ENCODE peak calls at places on chromosomes 16 and 17, in eight cellular contexts. M is psoas muscle, F is esophagus muscularis mucosa, I is body of pancreas, R is PC-3, S is cardiac muscle cell, X is GM23338, A is stomach. C is an unnamed sample.

GRCh38 chr17:6914711-6915110 is 81.1 kb upstream of the ALOX12 start:
- DNase-seq in S (no peak), X (no peak), R (no peak), I (no peak), F (peak; percentile 42), M (no peak), A (no peak), C (peak; percentile 16)

GRCh38 chr17:74512624-74513084 is 18.6 kb downstream of the CD300LB start:
- DNase-seq in M (no peak), X (no peak), I (peak; percentile 51), F (peak; percentile 82), A (peak; percentile 25), S (peak; percentile 1), R (peak; percentile 89), C (no peak)

GRCh38 chr16:31874354-31875111 is 926 bp downstream of the ZNF267 start:
- DNase-seq in I (peak; percentile 72), R (peak; percentile 50), A (no peak), M (no peak), F (no peak), S (peak; percentile 25), X (no peak), C (no peak)

GRCh38 chr17:71330099-71330375 is 790.8 kb upstream of the SOX9 start:
- DNase-seq in I (no peak), A (no peak), X (no peak), S (no peak), F (no peak), R (no peak), M (no peak), C (no peak)

GRCh38 chr16:72635104-72635503 is 412.8 kb downstream of the ZFHX3 start:
- DNase-seq in R (peak; percentile 20), M (no peak), I (no peak), S (no peak), A (no peak), X (no peak), F (no peak), C (no peak)

GRCh38 chr16:3459401-3460090 is 16.1 kb downstream of the NAA60 start:
- DNase-seq in M (no peak), X (peak; percentile 87), F (no peak), I (no peak), S (peak; percentile 41), A (no peak), R (peak; percentile 3), C (no peak)

GRCh38 chr16:53068423-53068833 is 13.6 kb downstream of the CHD9 start:
- DNase-seq in A (no peak), F (no peak), R (no peak), S (no peak), M (no peak), X (no peak), I (no peak), C (peak; percentile 24)

GRCh38 chr17:71978435-71978834 is 142.4 kb upstream of the SOX9 start:
- DNase-seq in R (no peak), M (no peak), I (no peak), A (no peak), X (no peak), S (no peak), F (no peak), C (no peak)

GRCh38 chr16:78528265-78528664 is 428.8 kb downstream of the WWOX start:
- DNase-seq in S (no peak), A (no peak), I (no peak), F (no peak), R (no peak), X (no peak), M (no peak), C (no peak)

GRCh38 chr17:73822371-73822770 is 178.1 kb upstream of the SDK2 start:
- DNase-seq in A (no peak), F (no peak), S (no peak), R (no peak), X (no peak), M (no peak), I (no peak), C (no peak)

DNA sequence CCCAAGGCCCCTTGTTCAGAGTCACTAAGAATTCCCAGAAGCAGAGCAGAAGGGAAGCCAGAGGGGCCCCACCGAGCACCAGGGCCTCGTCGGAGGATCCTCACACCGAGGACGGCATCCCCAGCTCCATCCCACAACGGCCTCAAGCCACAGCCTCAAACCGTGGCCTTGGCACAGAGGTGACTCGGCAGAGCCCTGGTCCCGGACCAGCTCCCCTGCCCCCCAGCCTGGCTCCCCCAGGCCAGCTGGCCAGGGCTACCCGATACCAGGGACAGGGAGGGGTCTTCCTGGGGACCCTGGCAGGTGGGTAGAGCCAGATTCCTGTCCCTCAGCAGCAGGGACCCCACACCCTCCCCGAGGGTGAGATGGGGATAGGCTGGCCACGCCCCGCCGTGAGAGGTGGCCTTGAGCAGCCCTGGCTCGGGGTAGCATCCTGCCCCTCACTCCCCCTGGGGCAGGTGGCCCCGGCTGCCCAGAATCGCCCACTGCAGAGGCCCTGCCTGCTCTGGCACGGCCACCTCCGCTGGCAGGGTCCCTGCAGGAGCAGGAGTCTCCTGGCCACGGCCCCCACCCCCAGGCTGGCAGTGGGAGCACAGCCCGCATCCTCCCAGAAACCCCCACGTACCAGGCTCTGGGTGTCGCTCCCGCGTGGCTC is 5.6 kb upstream of the PVALEF start:
- DNase-seq in I (no peak), M (peak; percentile 12), S (no peak), F (no peak), X (no peak), A (no peak), R (no peak), C (no peak)
- TF ChIP-seq CTCF in I (no peak), M (no peak), S (no peak), F (no peak), X (no peak), A (no peak), R (no peak), C (no peak)

GRCh38 chr17:49402706-49403105 is 12.0 kb downstream of the PHB1 start:
- DNase-seq in A (no peak), S (no peak), M (no peak), F (no peak), X (no peak), I (no peak), R (no peak), C (no peak)

GRCh38 chr17:49401971-49402491 is 12.7 kb downstream of the PHB1 start:
- DNase-seq in I (no peak), F (no peak), X (no peak), S (no peak), M (no peak), R (no peak), A (no peak), C (no peak)

GRCh38 chr17:49403514-49404289 is 11.0 kb downstream of the PHB1 start:
- DNase-seq in S (no peak), F (no peak), A (no peak), I (no peak), R (no peak), X (no peak), M (no peak), C (no peak)

GRCh38 chr17:49404906-49405305 is 9.8 kb downstream of the PHB1 start:
- DNase-seq in A (no peak), F (no peak), X (no peak), R (no peak), M (no peak), S (no peak), I (no peak), C (no peak)

DNA sequence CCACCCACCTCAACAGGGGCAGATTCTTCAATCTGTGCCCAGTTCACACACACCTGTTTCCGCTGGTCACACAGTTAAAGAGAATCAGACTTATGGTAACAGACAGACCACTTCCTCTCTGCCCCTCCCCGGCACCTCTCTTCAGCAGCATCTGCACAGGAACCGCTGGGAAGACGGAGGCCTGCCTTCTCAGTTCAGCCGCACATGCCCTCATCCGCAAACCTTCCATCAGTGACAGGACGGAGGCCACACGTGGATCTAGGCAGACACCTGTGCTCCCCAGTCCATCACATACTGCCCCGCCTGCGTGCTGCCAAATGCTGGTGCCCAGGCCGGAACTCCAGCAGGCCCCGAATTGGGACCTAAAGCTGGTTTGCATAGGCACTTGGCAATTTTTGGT is 10.3 kb downstream of the PHB1 start:
- DNase-seq in S (no peak), R (no peak), A (no peak), M (no peak), X (no peak), I (no peak), F (no peak), C (peak; percentile 33)
- H3K36me3 ChIP-seq in S (peaks cover 33% of the 10 kb centered on the region), R (peaks cover 71% of the 10 kb centered on the region), A (peaks cover 75% of the 10 kb centered on the region), M (peaks cover 64% of the 10 kb centered on the region), X (peaks cover 40% of the 10 kb centered on the region), I (peaks cover 34% of the 10 kb centered on the region), F (peaks cover 66% of the 10 kb centered on the region), C (peaks cover 36% of the 10 kb centered on the region)

DNA sequence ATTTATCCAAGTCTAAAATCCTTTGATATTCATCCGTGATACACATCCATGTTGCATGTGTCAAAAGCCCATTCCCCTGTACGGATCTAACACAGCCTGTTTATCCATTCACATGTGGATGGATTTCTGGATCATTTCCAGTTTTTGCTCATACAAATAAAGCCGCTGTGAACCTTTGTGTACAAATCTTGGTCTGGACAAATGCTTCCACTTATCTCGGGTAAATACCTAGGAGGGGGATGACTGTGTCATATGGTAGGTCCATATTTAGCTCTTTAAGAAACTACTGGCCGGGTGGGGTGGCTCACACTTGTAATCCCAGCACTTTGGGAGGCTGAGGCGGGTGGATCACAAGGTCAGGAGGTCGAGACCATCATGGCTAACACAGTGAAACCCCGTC is 6.3 kb upstream of the TBCD start:
- DNase-seq in S (no peak), M (no peak), A (no peak), I (no peak), R (no peak), X (no peak), F (no peak), C (no peak)
- TF ChIP-seq CTCF in S (no peak), M (no peak), A (no peak), I (no peak), R (no peak), X (no peak), F (no peak), C (no peak)

GRCh38 chr16:1496464-1496863 is 3.3 kb downstream of the TELO2 start:
- DNase-seq in S (no peak), R (no peak), M (no peak), I (no peak), F (no peak), X (no peak), A (no peak), C (no peak)

GRCh38 chr16:1498899-1499676 is 5.9 kb downstream of the TELO2 start:
- DNase-seq in S (no peak), I (no peak), X (no peak), R (no peak), A (no peak), M (no peak), F (no peak), C (no peak)

GRCh38 chr16:1495281-1496262 is 2.4 kb downstream of the TELO2 start:
- DNase-seq in I (no peak), M (no peak), A (no peak), S (no peak), X (no peak), F (no peak), R (no peak), C (no peak)

GRCh38 chr16:1494711-1495110 is 1.6 kb downstream of the TELO2 start:
- DNase-seq in M (peak; percentile 51), I (no peak), A (no peak), R (no peak), X (no peak), S (no peak), F (no peak), C (no peak)

DNA sequence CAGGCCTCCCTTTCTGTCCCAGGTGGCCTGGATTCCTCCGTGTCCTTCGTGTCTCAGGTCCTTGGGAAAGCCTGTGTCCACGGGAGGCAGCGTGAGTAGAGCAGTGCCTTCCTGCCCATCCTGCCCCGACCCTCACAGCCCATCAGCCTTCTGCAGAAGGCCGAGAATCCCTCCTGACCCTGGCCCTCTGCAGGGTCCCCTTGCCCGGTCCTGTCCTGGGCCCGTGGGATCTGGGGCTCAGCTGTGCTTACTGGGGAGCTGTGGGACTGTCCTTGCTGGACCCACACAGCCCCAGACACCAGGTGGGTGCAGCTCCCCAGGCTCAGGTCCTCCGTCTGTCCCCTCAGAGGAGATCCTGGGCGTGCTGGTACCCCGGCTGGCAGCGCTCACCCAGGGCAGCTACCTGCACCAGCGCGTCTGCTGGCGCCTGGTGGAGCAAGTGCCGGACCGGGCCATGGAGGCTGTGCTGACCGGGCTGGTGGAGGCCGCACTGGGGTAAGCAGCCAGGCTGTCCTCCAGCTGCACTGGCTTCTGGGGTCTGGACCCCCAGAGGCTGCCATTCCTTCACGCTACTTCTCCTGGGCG is 3.9 kb downstream of the TELO2 start:
- DNase-seq in I (no peak), F (no peak), X (no peak), A (no peak), M (no peak), R (no peak), S (no peak), C (no peak)
- H3K36me3 ChIP-seq in I (peaks cover 5% of the 10 kb centered on the region), F (peaks cover 75% of the 10 kb centered on the region), X (peaks cover 6% of the 10 kb centered on the region), A (peaks cover 71% of the 10 kb centered on the region), M (peaks cover 77% of the 10 kb centered on the region), R (peaks cover 3% of the 10 kb centered on the region), S (peaks cover 13% of the 10 kb centered on the region), C (peaks cover 5% of the 10 kb centered on the region)